ENCODE peak calls at places on chromosome 20, in six cellular contexts. D is GM12878, W is HepG2, M is endothelial cell of umbilical vein, C is A549, U is K562. J is an unnamed sample.

GRCh38 chr20:57755609-57756008 is 45.8 kb upstream of the PMEPA1 start:
- DNase-seq in M (no peak), U (no peak), C (no peak), D (no peak), W (no peak), J (no peak)

GRCh38 chr20:63898882-63899558 is 4.1 kb downstream of the DNAJC5 start:
- DNase-seq in W (no peak), U (no peak), D (no peak), M (no peak), C (no peak), J (peak; percentile 79)

GRCh38 chr20:19975436-19975799 is 41.7 kb upstream of the NAA20 start:
- DNase-seq in M (no peak), U (no peak), D (no peak), C (peak; percentile 59), W (no peak), J (no peak)

GRCh38 chr20:3786126-3786484 is 435 bp downstream of the CENPB start:
- DNase-seq in M (peak; percentile 67), U (no peak), W (no peak), D (no peak), C (no peak), J (peak; percentile 76)

GRCh38 chr20:61835301-61835700 is 230.4 kb downstream of the TAF4 start:
- DNase-seq in D (no peak), U (no peak), C (no peak), M (no peak), W (no peak), J (no peak)

GRCh38 chr20:49046087-49046900 is at the start of gene CSE1L:
- DNase-seq in M (peak; percentile 95), C (peak; percentile 92), U (peak; percentile 96), W (peak; percentile 97), D (peak; percentile 76), J (peak; percentile 97)

GRCh38 chr20:42714298-42715141 is 475.2 kb downstream of the PTPRT start:
- DNase-seq in D (no peak), W (no peak), M (no peak), C (no peak), U (no peak), J (no peak)

GRCh38 chr20:21251278-21251677 is 51.9 kb upstream of the XRN2 start:
- DNase-seq in M (no peak), C (no peak), D (no peak), W (no peak), U (no peak), J (no peak)

GRCh38 chr20:11338506-11339306 is 579.0 kb upstream of the BTBD3 start:
- DNase-seq in U (no peak), D (no peak), C (no peak), W (no peak), M (no peak), J (no peak)

GRCh38 chr20:50249447-50250388 is 59.1 kb downstream of the CEBPB start:
- DNase-seq in M (no peak), D (no peak), C (no peak), W (no peak), U (no peak), J (no peak)

GRCh38 chr20:52941803-52942202 is 30.4 kb upstream of the TSHZ2 start:
- DNase-seq in W (no peak), U (no peak), C (no peak), D (no peak), M (no peak), J (peak; percentile 65)

GRCh38 chr20:60729119-60729900 is 522.8 kb upstream of the CDH4 start:
- DNase-seq in W (no peak), M (no peak), C (no peak), U (no peak), D (no peak), J (no peak)

GRCh38 chr20:38162878-38163875 is 1.9 kb downstream of the TGM2 start:
- DNase-seq in W (no peak), C (no peak), M (peak; percentile 54), D (no peak), U (no peak), J (no peak)

GRCh38 chr20:36415475-36416002 is 109.4 kb downstream of the DLGAP4 start:
- DNase-seq in U (no peak), W (no peak), M (no peak), D (no peak), C (no peak), J (no peak)

GRCh38 chr20:23655551-23656211 is 17.9 kb upstream of the CST3 start:
- DNase-seq in M (no peak), C (no peak), U (no peak), W (no peak), D (no peak), J (peak; percentile 62)

DNA sequence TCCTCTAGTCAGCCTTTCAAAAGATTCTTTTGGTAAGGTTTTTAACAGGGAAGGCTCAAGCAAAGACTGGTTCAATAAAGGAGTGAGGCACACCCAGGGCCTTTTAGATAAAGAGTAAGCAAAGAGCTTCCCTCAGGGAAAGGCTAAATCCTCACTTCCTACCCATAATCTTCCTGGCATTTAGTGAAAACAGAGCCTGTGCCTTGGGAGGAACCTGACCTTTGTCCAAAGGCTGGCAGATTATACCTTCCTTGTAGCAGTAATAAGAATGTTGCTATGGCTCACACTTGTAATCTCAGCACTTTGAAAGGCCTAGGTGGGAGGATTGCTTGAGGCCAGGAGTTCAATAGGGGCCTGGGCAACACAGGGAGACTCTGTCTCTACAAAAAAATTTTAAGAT is 280.1 kb upstream of the PLCB4 start:
- DNase-seq in W (no peak), M (no peak), U (no peak), D (no peak), C (no peak), J (no peak)
- TF ChIP-seq MYC in W (no peak), M (no peak), U (no peak), D (no peak), C (no peak), J (no peak)

DNA sequence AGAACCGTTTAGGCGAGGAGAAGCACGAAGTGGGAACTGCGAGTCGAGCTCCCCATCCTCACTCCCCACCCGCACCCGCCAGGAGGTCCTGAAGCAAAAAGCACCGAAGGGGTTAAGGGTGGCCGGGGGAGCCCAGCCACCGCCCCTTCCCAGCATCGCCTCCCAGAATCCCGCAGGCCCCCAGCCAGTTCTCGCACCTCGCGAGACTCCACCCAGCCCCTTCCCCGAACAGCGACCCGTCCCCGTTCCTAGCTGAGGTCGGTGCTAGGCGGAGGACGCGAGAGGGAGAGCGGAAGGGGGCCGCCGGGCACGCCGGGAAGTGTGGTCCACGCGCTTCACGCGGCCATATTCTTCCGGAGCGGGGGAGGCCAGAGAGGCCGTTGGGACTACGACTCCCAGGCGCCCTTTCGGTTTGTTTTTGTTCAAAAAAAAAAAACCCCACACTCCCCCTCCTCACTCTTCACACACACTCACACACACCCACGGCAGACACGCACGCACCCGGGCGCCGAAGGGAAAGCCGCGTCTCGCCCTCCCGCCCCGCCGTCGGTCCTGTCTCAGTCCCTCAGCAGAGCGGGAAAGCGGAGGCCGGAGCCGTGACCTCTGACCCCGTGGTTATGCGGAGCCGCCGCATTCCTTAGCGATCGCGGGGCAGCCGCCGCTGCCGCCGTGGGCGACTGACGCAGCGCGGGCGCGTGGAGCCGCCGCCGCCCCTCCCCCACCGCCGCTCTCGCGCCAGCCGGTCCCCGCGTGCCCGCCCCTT is at the start of gene ASXL1:
- DNase-seq in C (peak; percentile 94), M (peak; percentile 97), W (peak; percentile 99), U (peak; percentile 92), D (peak; percentile 90), J (peak; percentile 99)
- TF ChIP-seq POLR2A in C (peak; percentile 49), M (peak; percentile 61), W (peak; percentile 47), U (peak; percentile 82), D (peak; percentile 79), J (peak; percentile 50)

GRCh38 chr20:24776755-24777271 is 172.3 kb upstream of the CST7 start:
- DNase-seq in U (no peak), M (no peak), D (no peak), W (no peak), C (no peak), J (no peak)

GRCh38 chr20:24779166-24779565 is 169.9 kb upstream of the CST7 start:
- DNase-seq in U (no peak), C (no peak), D (no peak), W (no peak), M (no peak), J (no peak)

GRCh38 chr20:24779886-24780285 is 169.2 kb upstream of the CST7 start:
- DNase-seq in M (no peak), U (no peak), D (no peak), W (no peak), C (no peak), J (no peak)

GRCh38 chr20:24777746-24778145 is 171.3 kb upstream of the CST7 start:
- DNase-seq in U (no peak), C (no peak), W (no peak), D (no peak), M (no peak), J (no peak)

DNA sequence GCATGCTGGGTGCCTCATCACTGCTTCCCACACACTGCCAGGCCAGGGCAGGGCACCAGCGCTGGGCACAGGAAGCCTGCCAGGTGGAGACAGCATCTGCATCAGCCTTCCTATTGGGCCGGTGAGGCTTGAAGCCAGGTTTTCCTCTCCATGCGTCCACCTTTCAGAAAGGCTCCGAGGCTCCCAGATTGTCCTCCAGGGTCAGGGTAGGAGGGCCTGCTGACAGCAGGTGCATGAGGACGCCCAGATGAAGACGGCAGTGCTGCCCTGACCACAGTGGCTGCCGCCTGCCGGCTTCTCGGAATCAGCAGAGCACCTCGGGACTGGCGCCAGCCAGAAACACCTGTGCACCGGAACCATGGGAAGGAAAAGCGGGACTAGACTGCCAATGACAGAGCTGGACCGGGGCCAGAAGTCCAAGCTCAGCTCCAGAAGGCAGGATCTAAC is 170.5 kb upstream of the CST7 start:
- DNase-seq in W (no peak), U (no peak), C (no peak), D (no peak), M (no peak), J (no peak)
- TF ChIP-seq MAX in W (no peak), U (no peak), C (no peak), D (no peak), M (no peak), J (no peak)

GRCh38 chr20:47356220-47356525 is 326 bp downstream of the ZMYND8 start:
- DNase-seq in C (no peak), W (no peak), U (peak; percentile 36), D (no peak), M (no peak), J (no peak)

GRCh38 chr20:47356526-47357295 is at the start of gene ZMYND8:
- DNase-seq in C (peak; percentile 90), W (peak; percentile 99), M (peak; percentile 98), D (peak; percentile 95), U (peak; percentile 95), J (peak; percentile 96)

GRCh38 chr20:47358672-47359532 is 2.4 kb upstream of the ZMYND8 start:
- DNase-seq in W (peak; percentile 100), U (peak; percentile 61), D (no peak), M (peak; percentile 98), C (peak; percentile 32), J (peak; percentile 88)

GRCh38 chr20:47358052-47358671 is 1.7 kb upstream of the ZMYND8 start:
- DNase-seq in M (no peak), C (no peak), W (peak; percentile 67), U (no peak), D (no peak), J (no peak)

DNA sequence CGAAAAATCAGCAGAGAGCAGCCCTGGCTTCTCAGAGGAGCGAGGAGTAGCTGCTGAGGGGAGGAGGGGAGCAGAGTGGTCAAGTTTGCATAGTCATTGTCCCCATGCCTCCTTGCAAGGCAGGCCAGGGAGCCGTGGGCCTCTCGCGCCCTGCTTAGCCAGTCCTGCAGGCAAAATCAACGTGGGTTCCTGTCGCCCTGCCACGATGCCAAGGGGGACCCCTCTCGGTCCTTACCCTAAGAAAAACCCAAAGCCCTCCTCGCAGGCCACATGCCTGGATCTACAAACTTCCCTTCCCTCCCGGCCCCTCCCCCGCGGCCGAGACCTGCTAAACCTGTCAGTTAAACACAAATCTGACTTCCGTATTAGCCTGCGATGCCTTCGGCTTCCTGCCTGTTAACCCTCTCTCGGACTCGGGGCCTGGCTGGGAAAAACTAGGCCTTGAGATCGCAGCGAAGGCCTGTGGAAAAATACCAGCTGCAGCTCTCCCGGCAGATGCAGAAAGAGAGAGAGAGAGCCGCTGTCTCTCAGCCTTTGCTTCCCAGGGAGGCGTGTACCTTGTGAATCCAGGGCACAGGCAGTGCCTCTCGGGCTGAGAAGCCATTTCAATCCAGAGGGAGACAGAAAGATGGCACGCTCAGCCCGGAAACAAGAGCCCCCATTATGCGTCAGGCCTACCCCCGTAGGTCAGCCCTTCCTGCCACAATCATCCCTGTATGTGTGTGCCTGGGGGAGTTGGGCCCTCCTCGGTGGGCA is 975 bp upstream of the ZMYND8 start:
- DNase-seq in M (peak; percentile 96), U (peak; percentile 67), C (peak; percentile 38), W (peak; percentile 100), D (no peak), J (peak; percentile 98)
- TF ChIP-seq MYC in M (no peak), U (peak; percentile 54), C (peak; percentile 60), W (peak; percentile 99), D (peak; percentile 35), J (peak; percentile 89)